ENCODE peak calls at places on chromosome 21, in nine cellular contexts. One of them, this sample, is unnamed.

GRCh38 chr21:18716578-18717138 is 313.1 kb upstream of the TMPRSS15 start:
- DNase-seq in IMR-90: no peak
- DNase-seq in SK-N-SH: no peak
- DNase-seq in epithelial cell of proximal tubule: no peak
- DNase-seq in cardiac muscle cell: no peak
- DNase-seq in stimulated activated CD8-positive, alpha-beta memory T cell treated with anti-CD3 and anti-CD28 coated beads, Interleukin-2, amount 100 ng/mL, for 48 hours: no peak
- DNase-seq in NCI-H1092 treated with DMSO at 0.1 percent for 48 hours: peak
- DNase-seq in left lung: no peak
- DNase-seq in smooth muscle cell of the brain vasculature: no peak
- DNase-seq in this sample: no peak

GRCh38 chr21:28104346-28104745 is 888.3 kb downstream of the LTN1 start:
- DNase-seq in IMR-90: no peak
- DNase-seq in SK-N-SH: peak
- DNase-seq in epithelial cell of proximal tubule: no peak
- DNase-seq in cardiac muscle cell: no peak
- DNase-seq in stimulated activated CD8-positive, alpha-beta memory T cell treated with anti-CD3 and anti-CD28 coated beads, Interleukin-2, amount 100 ng/mL, for 48 hours: no peak
- DNase-seq in NCI-H1092 treated with DMSO at 0.1 percent for 48 hours: no peak
- DNase-seq in left lung: no peak
- DNase-seq in smooth muscle cell of the brain vasculature: no peak
- DNase-seq in this sample: no peak

GRCh38 chr21:31887596-31887920 is 14.7 kb downstream of the HUNK start:
- DNase-seq in IMR-90: no peak
- DNase-seq in SK-N-SH: no peak
- DNase-seq in epithelial cell of proximal tubule: no peak
- DNase-seq in cardiac muscle cell: no peak
- DNase-seq in stimulated activated CD8-positive, alpha-beta memory T cell treated with anti-CD3 and anti-CD28 coated beads, Interleukin-2, amount 100 ng/mL, for 48 hours: no peak
- DNase-seq in NCI-H1092 treated with DMSO at 0.1 percent for 48 hours: no peak
- DNase-seq in left lung: no peak
- DNase-seq in smooth muscle cell of the brain vasculature: no peak
- DNase-seq in this sample: no peak

GRCh38 chr21:45320261-45320990 is 32.7 kb upstream of the POFUT2 start:
- DNase-seq in IMR-90: no peak
- DNase-seq in SK-N-SH: peak
- DNase-seq in epithelial cell of proximal tubule: no peak
- DNase-seq in cardiac muscle cell: no peak
- DNase-seq in stimulated activated CD8-positive, alpha-beta memory T cell treated with anti-CD3 and anti-CD28 coated beads, Interleukin-2, amount 100 ng/mL, for 48 hours: no peak
- DNase-seq in NCI-H1092 treated with DMSO at 0.1 percent for 48 hours: peak
- DNase-seq in left lung: peak
- DNase-seq in smooth muscle cell of the brain vasculature: no peak
- DNase-seq in this sample: no peak

GRCh38 chr21:42234464-42235241 is 15.7 kb downstream of the ABCG1 start:
- DNase-seq in IMR-90: peak
- DNase-seq in SK-N-SH: peak
- DNase-seq in epithelial cell of proximal tubule: no peak
- DNase-seq in cardiac muscle cell: peak
- DNase-seq in stimulated activated CD8-positive, alpha-beta memory T cell treated with anti-CD3 and anti-CD28 coated beads, Interleukin-2, amount 100 ng/mL, for 48 hours: peak
- DNase-seq in NCI-H1092 treated with DMSO at 0.1 percent for 48 hours: peak
- DNase-seq in left lung: peak
- DNase-seq in smooth muscle cell of the brain vasculature: no peak
- DNase-seq in this sample: no peak

GRCh38 chr21:29155118-29155932 is 24.9 kb downstream of the MAP3K7CL start:
- DNase-seq in IMR-90: peak
- DNase-seq in SK-N-SH: peak
- DNase-seq in epithelial cell of proximal tubule: no peak
- DNase-seq in cardiac muscle cell: peak
- DNase-seq in stimulated activated CD8-positive, alpha-beta memory T cell treated with anti-CD3 and anti-CD28 coated beads, Interleukin-2, amount 100 ng/mL, for 48 hours: no peak
- DNase-seq in NCI-H1092 treated with DMSO at 0.1 percent for 48 hours: no peak
- DNase-seq in left lung: peak
- DNase-seq in smooth muscle cell of the brain vasculature: no peak
- DNase-seq in this sample: no peak

GRCh38 chr21:42579456-42580075 is 65.9 kb downstream of the SLC37A1 start:
- DNase-seq in IMR-90: no peak
- DNase-seq in SK-N-SH: no peak
- DNase-seq in epithelial cell of proximal tubule: no peak
- DNase-seq in cardiac muscle cell: no peak
- DNase-seq in stimulated activated CD8-positive, alpha-beta memory T cell treated with anti-CD3 and anti-CD28 coated beads, Interleukin-2, amount 100 ng/mL, for 48 hours: no peak
- DNase-seq in NCI-H1092 treated with DMSO at 0.1 percent for 48 hours: no peak
- DNase-seq in left lung: peak
- DNase-seq in smooth muscle cell of the brain vasculature: no peak
- DNase-seq in this sample: no peak

GRCh38 chr21:38027901-38028300 is 111.6 kb upstream of the KCNJ6 start:
- DNase-seq in IMR-90: no peak
- DNase-seq in SK-N-SH: no peak
- DNase-seq in epithelial cell of proximal tubule: peak
- DNase-seq in cardiac muscle cell: no peak
- DNase-seq in stimulated activated CD8-positive, alpha-beta memory T cell treated with anti-CD3 and anti-CD28 coated beads, Interleukin-2, amount 100 ng/mL, for 48 hours: no peak
- DNase-seq in NCI-H1092 treated with DMSO at 0.1 percent for 48 hours: no peak
- DNase-seq in left lung: no peak
- DNase-seq in smooth muscle cell of the brain vasculature: no peak
- DNase-seq in this sample: peak

GRCh38 chr21:44496900-44497550 is 41.7 kb downstream of the LRRC3 start:
- DNase-seq in IMR-90: no peak
- DNase-seq in SK-N-SH: no peak
- DNase-seq in epithelial cell of proximal tubule: no peak
- DNase-seq in cardiac muscle cell: peak
- DNase-seq in stimulated activated CD8-positive, alpha-beta memory T cell treated with anti-CD3 and anti-CD28 coated beads, Interleukin-2, amount 100 ng/mL, for 48 hours: no peak
- DNase-seq in NCI-H1092 treated with DMSO at 0.1 percent for 48 hours: peak
- DNase-seq in left lung: peak
- DNase-seq in smooth muscle cell of the brain vasculature: no peak
- DNase-seq in this sample: no peak

GRCh38 chr21:45979141-45979631 is 2.4 kb upstream of the COL6A1 start:
- DNase-seq in IMR-90: no peak
- DNase-seq in SK-N-SH: peak
- DNase-seq in epithelial cell of proximal tubule: no peak
- DNase-seq in cardiac muscle cell: no peak
- DNase-seq in stimulated activated CD8-positive, alpha-beta memory T cell treated with anti-CD3 and anti-CD28 coated beads, Interleukin-2, amount 100 ng/mL, for 48 hours: no peak
- DNase-seq in NCI-H1092 treated with DMSO at 0.1 percent for 48 hours: no peak
- DNase-seq in left lung: no peak
- DNase-seq in smooth muscle cell of the brain vasculature: no peak
- DNase-seq in this sample: no peak

GRCh38 chr21:32653326-32653901 is 41.2 kb upstream of the CFAP298 start:
- DNase-seq in IMR-90: peak
- DNase-seq in SK-N-SH: peak
- DNase-seq in epithelial cell of proximal tubule: no peak
- DNase-seq in cardiac muscle cell: peak
- DNase-seq in stimulated activated CD8-positive, alpha-beta memory T cell treated with anti-CD3 and anti-CD28 coated beads, Interleukin-2, amount 100 ng/mL, for 48 hours: no peak
- DNase-seq in NCI-H1092 treated with DMSO at 0.1 percent for 48 hours: no peak
- DNase-seq in left lung: no peak
- DNase-seq in smooth muscle cell of the brain vasculature: no peak
- DNase-seq in this sample: no peak

GRCh38 chr21:28805885-28806284 is 186.8 kb downstream of the LTN1 start:
- DNase-seq in IMR-90: peak
- DNase-seq in SK-N-SH: no peak
- DNase-seq in epithelial cell of proximal tubule: no peak
- DNase-seq in cardiac muscle cell: no peak
- DNase-seq in stimulated activated CD8-positive, alpha-beta memory T cell treated with anti-CD3 and anti-CD28 coated beads, Interleukin-2, amount 100 ng/mL, for 48 hours: no peak
- DNase-seq in NCI-H1092 treated with DMSO at 0.1 percent for 48 hours: no peak
- DNase-seq in left lung: no peak
- DNase-seq in smooth muscle cell of the brain vasculature: peak
- DNase-seq in this sample: no peak

GRCh38 chr21:35658242-35658641 is 402.1 kb downstream of the SETD4 start:
- DNase-seq in IMR-90: peak
- DNase-seq in SK-N-SH: no peak
- DNase-seq in epithelial cell of proximal tubule: no peak
- DNase-seq in cardiac muscle cell: no peak
- DNase-seq in stimulated activated CD8-positive, alpha-beta memory T cell treated with anti-CD3 and anti-CD28 coated beads, Interleukin-2, amount 100 ng/mL, for 48 hours: no peak
- DNase-seq in NCI-H1092 treated with DMSO at 0.1 percent for 48 hours: no peak
- DNase-seq in left lung: no peak
- DNase-seq in smooth muscle cell of the brain vasculature: peak
- DNase-seq in this sample: no peak

GRCh38 chr21:39014751-39015150 is 168.5 kb downstream of the PSMG1 start:
- DNase-seq in IMR-90: peak
- DNase-seq in SK-N-SH: no peak
- DNase-seq in epithelial cell of proximal tubule: no peak
- DNase-seq in cardiac muscle cell: no peak
- DNase-seq in stimulated activated CD8-positive, alpha-beta memory T cell treated with anti-CD3 and anti-CD28 coated beads, Interleukin-2, amount 100 ng/mL, for 48 hours: no peak
- DNase-seq in NCI-H1092 treated with DMSO at 0.1 percent for 48 hours: no peak
- DNase-seq in left lung: no peak
- DNase-seq in smooth muscle cell of the brain vasculature: peak
- DNase-seq in this sample: peak

GRCh38 chr21:25234857-25235801 is 372.2 kb downstream of the MRPL39 start:
- DNase-seq in IMR-90: no peak
- DNase-seq in SK-N-SH: no peak
- DNase-seq in epithelial cell of proximal tubule: no peak
- DNase-seq in cardiac muscle cell: no peak
- DNase-seq in stimulated activated CD8-positive, alpha-beta memory T cell treated with anti-CD3 and anti-CD28 coated beads, Interleukin-2, amount 100 ng/mL, for 48 hours: no peak
- DNase-seq in NCI-H1092 treated with DMSO at 0.1 percent for 48 hours: no peak
- DNase-seq in left lung: no peak
- DNase-seq in smooth muscle cell of the brain vasculature: no peak
- DNase-seq in this sample: no peak

GRCh38 chr21:28336299-28336698 is 656.4 kb downstream of the LTN1 start:
- DNase-seq in IMR-90: peak
- DNase-seq in SK-N-SH: peak
- DNase-seq in epithelial cell of proximal tubule: peak
- DNase-seq in cardiac muscle cell: peak
- DNase-seq in stimulated activated CD8-positive, alpha-beta memory T cell treated with anti-CD3 and anti-CD28 coated beads, Interleukin-2, amount 100 ng/mL, for 48 hours: no peak
- DNase-seq in NCI-H1092 treated with DMSO at 0.1 percent for 48 hours: no peak
- DNase-seq in left lung: no peak
- DNase-seq in smooth muscle cell of the brain vasculature: peak
- DNase-seq in this sample: peak

GRCh38 chr21:26965567-26966359 is 1.1 kb downstream of the ADAMTS5 start:
- DNase-seq in IMR-90: peak
- DNase-seq in SK-N-SH: peak
- DNase-seq in epithelial cell of proximal tubule: no peak
- DNase-seq in cardiac muscle cell: peak
- DNase-seq in stimulated activated CD8-positive, alpha-beta memory T cell treated with anti-CD3 and anti-CD28 coated beads, Interleukin-2, amount 100 ng/mL, for 48 hours: no peak
- DNase-seq in NCI-H1092 treated with DMSO at 0.1 percent for 48 hours: no peak
- DNase-seq in left lung: no peak
- DNase-seq in smooth muscle cell of the brain vasculature: no peak
- DNase-seq in this sample: no peak